ENCODE peak calls at places on chromosomes 4 and X, in five cellular contexts. Q, N, L, K and G are unnamed samples.

GRCh38 chr4:86414686-86415085 is 54.8 kb upstream of the MAPK10 start:
- DNase-seq in N (no peak), L (no peak), Q (no peak), K (no peak), G (no peak)

GRCh38 chr4:25814323-25814722 is 48.5 kb downstream of the SEL1L3 start:
- DNase-seq in L (peak; percentile 67), Q (peak; percentile 70), K (no peak), N (no peak), G (no peak)

GRCh38 chr4:154559141-154559841 is 3.5 kb upstream of the FGB start:
- DNase-seq in L (peak; percentile 53), Q (peak; percentile 66), K (peak; percentile 80), N (peak; percentile 44), G (no peak)

GRCh38 chr4:176001171-176002006 is 64.3 kb upstream of the WDR17 start:
- DNase-seq in Q (peak; percentile 33), K (peak; percentile 93), N (peak; percentile 15), L (peak; percentile 28), G (peak; percentile 10)

GRCh38 chr4:168605411-168605810 is 108.6 kb downstream of the PALLD start:
- DNase-seq in N (no peak), K (no peak), Q (peak; percentile 61), L (peak; percentile 79), G (no peak)

GRCh38 chr4:119652978-119653377 is 24.4 kb upstream of the PDE5A start:
- DNase-seq in Q (no peak), N (no peak), K (no peak), L (no peak), G (no peak)

GRCh38 chr4:98434816-98435215 is 173.6 kb downstream of the RAP1GDS1 start:
- DNase-seq in Q (no peak), N (no peak), K (no peak), L (no peak), G (no peak)

GRCh38 chr4:99811850-99812249 is 4.8 kb upstream of the DAPP1 start:
- DNase-seq in K (peak; percentile 80), N (peak; percentile 33), Q (peak; percentile 46), L (peak; percentile 40), G (no peak)

GRCh38 chr4:113433536-113434246 is 327.8 kb downstream of the CAMK2D start:
- DNase-seq in K (no peak), Q (peak; percentile 22), N (no peak), L (no peak), G (no peak)

GRCh38 chr4:56112377-56112776 is 163.6 kb downstream of the CEP135 start:
- DNase-seq in L (no peak), Q (no peak), K (peak; percentile 78), N (no peak), G (no peak)

GRCh38 chr4:110632506-110633357 is 9.9 kb upstream of the PITX2 start:
- DNase-seq in K (peak; percentile 65), N (no peak), L (no peak), Q (no peak), G (no peak)
- H3K4me3 ChIP-seq in K (peak overlapping the region; percentile 83), N (no peak overlapping the region), L (no peak overlapping the region), Q (peak overlapping the region; percentile 33), G (no peak overlapping the region)

GRCh38 chrX:46694549-46694948 is 64.4 kb downstream of the SLC9A7 start:
- DNase-seq in K (no peak), N (no peak), Q (no peak), L (no peak), G (no peak)

GRCh38 chrX:46693149-46693548 is 65.8 kb downstream of the SLC9A7 start:
- DNase-seq in L (no peak), K (no peak), Q (no peak), N (no peak), G (no peak)

GRCh38 chrX:46703980-46704379 is 54.9 kb downstream of the SLC9A7 start:
- DNase-seq in Q (peak; percentile 27), K (no peak), N (no peak), L (no peak), G (no peak)

GRCh38 chrX:46698691-46699090 is 60.2 kb downstream of the SLC9A7 start:
- DNase-seq in N (no peak), L (no peak), Q (peak; percentile 34), K (no peak), G (no peak)
- H3K36me3 ChIP-seq in N (no peaks in the 10 kb centered on the region), L (no peaks in the 10 kb centered on the region), Q (no peaks in the 10 kb centered on the region), K (no peaks in the 10 kb centered on the region), G (no peaks in the 10 kb centered on the region)

DNA sequence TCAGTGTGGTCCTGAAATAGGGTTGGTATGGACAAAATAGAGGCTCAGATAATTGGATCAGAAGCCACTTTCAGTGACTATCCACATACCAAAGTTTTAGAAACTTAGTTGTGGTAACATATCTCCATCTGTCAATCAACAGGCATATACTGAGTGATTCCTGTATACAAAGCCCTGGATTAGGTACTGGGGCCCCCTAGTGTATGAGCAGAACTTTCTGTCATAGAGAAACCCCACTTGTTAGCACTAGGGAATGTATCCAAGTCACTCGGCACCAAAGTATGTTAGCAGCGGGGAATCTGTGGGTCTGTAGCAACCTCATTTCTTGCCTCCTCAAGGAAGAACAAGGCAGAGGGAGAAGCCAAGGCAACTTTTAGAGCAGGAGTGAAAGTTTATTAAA is 50.7 kb downstream of the MAP7D3 start:
- DNase-seq in K (peak; percentile 51), Q (peak; percentile 36), L (peak; percentile 45), N (no peak), G (no peak)
- TF ChIP-seq CTCF in K (peak; percentile 52), Q (peak; percentile 39), L (peak; percentile 18), N (peak; percentile 26), G (peak; percentile 43)

DNA sequence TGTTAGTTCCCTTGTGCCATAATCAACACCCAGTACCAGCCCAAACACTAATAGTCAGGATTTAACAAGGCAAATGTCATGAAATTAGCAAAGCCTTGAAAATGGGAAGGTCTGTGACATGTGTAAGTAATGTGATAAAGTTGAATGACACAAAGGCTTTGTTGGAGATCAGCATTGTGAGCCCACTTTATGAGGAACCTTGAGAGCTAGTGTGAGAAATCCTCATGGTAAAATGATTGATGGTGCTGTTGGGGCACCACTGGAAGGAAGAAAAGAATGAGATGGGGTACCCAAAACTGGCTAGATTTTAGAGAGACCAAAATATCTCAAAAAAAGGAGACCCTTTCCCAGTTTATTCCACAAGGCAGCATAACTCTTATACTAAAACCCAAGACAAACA is 3.3 kb upstream of the LIN54 start:
- DNase-seq in K (no peak), Q (no peak), L (no peak), N (no peak), G (no peak)
- H3K4me3 ChIP-seq in K (peak overlapping the region; percentile 85), Q (no peak overlapping the region), L (peak overlapping the region; percentile 68), N (no peak overlapping the region), G (no peak overlapping the region)

GRCh38 chr4:1980561-1981041 is 28.2 kb downstream of the NELFA start:
- DNase-seq in Q (no peak), K (no peak), L (no peak), N (no peak), G (no peak)

GRCh38 chr4:1983053-1983845 is 25.5 kb downstream of the NELFA start:
- DNase-seq in L (no peak), K (no peak), Q (no peak), N (no peak), G (no peak)

GRCh38 chr4:1979477-1980196 is 29.1 kb downstream of the NELFA start:
- DNase-seq in K (no peak), L (no peak), N (no peak), Q (no peak), G (no peak)

GRCh38 chr4:1982124-1983052 is 26.4 kb downstream of the NELFA start:
- DNase-seq in K (no peak), L (no peak), Q (no peak), N (no peak), G (no peak)

DNA sequence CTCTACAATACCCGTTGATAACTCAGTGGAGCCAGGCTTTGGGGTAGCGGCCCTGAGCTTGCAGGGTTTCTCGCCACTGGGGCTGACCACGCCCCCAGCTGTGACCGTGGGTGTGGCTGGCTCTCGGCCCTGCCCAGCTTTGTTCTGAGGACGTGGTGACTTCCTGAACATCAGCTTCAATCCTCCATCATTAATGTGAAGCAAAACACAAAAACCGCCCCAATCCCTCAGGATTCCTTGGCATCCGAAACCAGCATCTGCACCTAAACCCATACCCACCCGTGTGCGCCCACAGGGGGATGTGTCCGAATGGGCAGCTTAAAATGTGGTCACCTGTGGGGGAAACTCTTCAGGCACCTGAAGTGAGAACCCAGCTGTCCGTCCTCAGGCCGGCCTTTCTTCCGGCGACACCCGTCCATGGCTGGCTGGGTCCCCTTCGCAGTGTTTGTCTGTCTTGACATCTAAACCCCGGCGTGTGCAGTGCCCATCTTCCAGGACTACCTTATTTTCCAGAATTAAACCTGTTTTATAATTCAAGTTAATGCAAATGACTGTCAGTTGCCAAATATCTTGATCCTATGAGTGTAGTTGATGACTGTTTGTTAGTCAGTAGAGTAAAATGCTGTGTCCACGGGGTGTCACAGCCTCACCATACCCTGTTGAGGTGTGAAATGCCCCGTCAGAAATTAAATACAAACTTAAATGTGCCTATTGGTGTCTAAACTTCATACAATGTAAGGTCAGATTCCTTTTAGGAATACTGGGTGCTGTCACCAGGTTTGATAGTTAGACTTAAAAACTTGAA is 27.3 kb downstream of the NELFA start:
- DNase-seq in Q (no peak), L (no peak), N (peak; percentile 12), K (peak; percentile 64), G (no peak)
- H3K36me3 ChIP-seq in Q (peaks cover 45% of the 10 kb centered on the region), L (peaks cover 22% of the 10 kb centered on the region), N (peaks cover 61% of the 10 kb centered on the region), K (no peaks in the 10 kb centered on the region), G (peaks cover 4% of the 10 kb centered on the region)